ENCODE peak calls at places on chromosome 20, in ten cellular contexts. J is left lobe of liver, I is AML-193, A is heart left ventricle, K is A172, L is kidney glomerular epithelial cell, H is cardiac muscle cell, E is AG04450, S is Calu3, D is NCI-H2029 treated with DMSO at 0.1 percent for 48 hours. M is an unnamed sample.

GRCh38 chr20:36957875-36958667 is 6.6 kb upstream of the SAMHD1 start:
- DNase-seq in J (no peak), H (no peak), I (peak), E (no peak), D (no peak), L (no peak), S (no peak), A (no peak), K (no peak), M (no peak)

GRCh38 chr20:14879020-14879697 is 541.7 kb upstream of the FLRT3 start:
- DNase-seq in A (no peak), I (no peak), K (peak), L (peak), E (peak), S (no peak), H (peak), D (no peak), J (no peak), M (peak)

GRCh38 chr20:55415567-55416142 is 589.7 kb downstream of the CBLN4 start:
- DNase-seq in S (no peak), H (peak), D (no peak), I (peak), K (no peak), A (no peak), J (no peak), E (no peak), L (peak), M (peak)

GRCh38 chr20:57118107-57118769 is 148.2 kb downstream of the BMP7 start:
- DNase-seq in E (no peak), H (no peak), S (no peak), I (no peak), A (no peak), J (no peak), D (no peak), L (no peak), K (no peak), M (no peak)

GRCh38 chr20:25287631-25288290 is 39.9 kb downstream of the PYGB start:
- DNase-seq in A (peak), D (no peak), I (no peak), J (no peak), L (no peak), H (no peak), E (no peak), S (no peak), K (no peak), M (no peak)

GRCh38 chr20:62985089-62985778 is 21.5 kb downstream of the BHLHE23 start:
- DNase-seq in A (no peak), K (no peak), S (no peak), H (no peak), D (no peak), I (no peak), E (no peak), L (no peak), J (no peak), M (no peak)

GRCh38 chr20:63705232-63706026 is 2.3 kb downstream of the ARFRP1 start:
- DNase-seq in J (no peak), K (no peak), E (no peak), A (no peak), H (no peak), S (no peak), L (no peak), I (no peak), D (no peak), M (no peak)

GRCh38 chr20:13401596-13401995 is 180.5 kb downstream of the ISM1 start:
- DNase-seq in S (no peak), L (peak), D (no peak), A (no peak), J (no peak), E (no peak), H (no peak), I (no peak), K (no peak), M (no peak)

GRCh38 chr20:15799871-15800270 is 773.4 kb downstream of the KIF16B start:
- DNase-seq in S (no peak), E (no peak), D (no peak), K (peak), J (no peak), A (no peak), H (peak), L (no peak), I (no peak), M (no peak)

GRCh38 chr20:33883164-33883563 is 72.0 kb downstream of the CHMP4B start:
- DNase-seq in H (no peak), L (no peak), J (no peak), A (no peak), I (no peak), D (no peak), K (no peak), S (no peak), E (no peak), M (no peak)

GRCh38 chr20:3276400-3277015 is 37.5 kb upstream of the SLC4A11 start:
- DNase-seq in H (peak), K (peak), S (peak), I (peak), D (peak), E (no peak), J (no peak), A (no peak), L (no peak), M (peak)